ENCODE peak calls at places on chromosomes 7 and 10, in four cellular contexts. J, H, P and M are unnamed samples.

GRCh38 chr10:20686236-20686635 is 210.9 kb downstream of the NEBL start:
- DNase-seq in P (no peak), H (no peak), J (no peak), M (no peak)

GRCh38 chr7:42285383-42285824 is 48.4 kb upstream of the GLI3 start:
- DNase-seq in J (no peak), H (no peak), P (no peak), M (no peak)

GRCh38 chr7:133051066-133051465 is 30.8 kb downstream of the CHCHD3 start:
- DNase-seq in J (no peak), H (no peak), P (no peak), M (no peak)

GRCh38 chr7:2080069-2080405 is 152.7 kb downstream of the MAD1L1 start:
- DNase-seq in H (no peak), J (no peak), P (no peak), M (no peak)

GRCh38 chr10:124609698-124610097 is 134.5 kb downstream of the FAM53B start:
- DNase-seq in H (no peak), P (no peak), J (no peak), M (no peak)

GRCh38 chr10:105291571-105291970 is 650.5 kb downstream of the SORCS3 start:
- DNase-seq in P (no peak), J (no peak), H (no peak), M (no peak)

GRCh38 chr7:31791881-31792280 is 104.9 kb downstream of the PPP1R17 start:
- DNase-seq in J (no peak), P (no peak), H (no peak), M (no peak)

GRCh38 chr10:113006656-113007342 is 56.8 kb downstream of the TCF7L2 start:
- DNase-seq in J (no peak), H (no peak), P (no peak), M (no peak)

GRCh38 chr7:5695037-5695708 is 86.3 kb downstream of the RNF216 start:
- DNase-seq in H (peak; percentile 53), P (peak; percentile 88), J (no peak), M (no peak)

GRCh38 chr10:46327685-46328084 is 40.9 kb downstream of the ANTXRL start:
- DNase-seq in P (no peak), J (no peak), H (no peak), M (no peak)

GRCh38 chr7:16754869-16755317 is 1.3 kb downstream of the TSPAN13 start:
- DNase-seq in H (no peak), J (no peak), P (no peak), M (no peak)

GRCh38 chr10:119305860-119306513 is 98.6 kb downstream of the GRK5 start:
- DNase-seq in H (peak; percentile 72), P (peak; percentile 86), J (peak; percentile 75), M (peak; percentile 19)

GRCh38 chr10:119658274-119658673 is 7.1 kb downstream of the BAG3 start:
- DNase-seq in J (peak; percentile 73), H (peak; percentile 70), P (no peak), M (no peak)

GRCh38 chr10:107733328-107733727 is 568.8 kb upstream of the SORCS1 start:
- DNase-seq in J (no peak), H (no peak), P (no peak), M (no peak)

GRCh38 chr7:46738165-46738564 is 817.1 kb upstream of the IGFBP3 start:
- DNase-seq in P (no peak), J (no peak), H (no peak), M (no peak)

GRCh38 chr10:58457761-58458616 is 54.7 kb upstream of the BICC1 start:
- DNase-seq in H (peak; percentile 30), J (peak; percentile 68), P (no peak), M (no peak)

GRCh38 chr7:41481353-41481752 is 221.5 kb downstream of the INHBA start:
- DNase-seq in H (no peak), J (no peak), P (no peak), M (no peak)

GRCh38 chr10:122981066-122981464 is 864 bp downstream of the PSTK start:
- DNase-seq in P (no peak), H (no peak), J (no peak), M (no peak)

GRCh38 chr10:14513061-14513460 is 182.3 kb upstream of the FRMD4A start:
- DNase-seq in P (no peak), H (no peak), J (no peak), M (no peak)

GRCh38 chr10:102241037-102241443 is 272 bp downstream of the PITX3 start:
- DNase-seq in P (no peak), J (no peak), H (no peak), M (no peak)

GRCh38 chr7:82677493-82677892 is 233.9 kb upstream of the CACNA2D1 start:
- DNase-seq in P (no peak), H (peak; percentile 11), J (no peak), M (no peak)

GRCh38 chr10:72260215-72260587 is 13.5 kb upstream of the DDIT4 start:
- DNase-seq in J (no peak), H (peak; percentile 20), P (no peak), M (no peak)

GRCh38 chr10:72260588-72261322 is 13.0 kb upstream of the DDIT4 start:
- DNase-seq in P (peak; percentile 97), H (peak; percentile 90), J (peak; percentile 82), M (no peak)

GRCh38 chr10:72261323-72262018 is 12.3 kb upstream of the DDIT4 start:
- DNase-seq in H (peak; percentile 35), J (no peak), P (no peak), M (no peak)

GRCh38 chr10:72258617-72259016 is 15.1 kb upstream of the DDIT4 start:
- DNase-seq in H (no peak), J (no peak), P (no peak), M (no peak)

DNA sequence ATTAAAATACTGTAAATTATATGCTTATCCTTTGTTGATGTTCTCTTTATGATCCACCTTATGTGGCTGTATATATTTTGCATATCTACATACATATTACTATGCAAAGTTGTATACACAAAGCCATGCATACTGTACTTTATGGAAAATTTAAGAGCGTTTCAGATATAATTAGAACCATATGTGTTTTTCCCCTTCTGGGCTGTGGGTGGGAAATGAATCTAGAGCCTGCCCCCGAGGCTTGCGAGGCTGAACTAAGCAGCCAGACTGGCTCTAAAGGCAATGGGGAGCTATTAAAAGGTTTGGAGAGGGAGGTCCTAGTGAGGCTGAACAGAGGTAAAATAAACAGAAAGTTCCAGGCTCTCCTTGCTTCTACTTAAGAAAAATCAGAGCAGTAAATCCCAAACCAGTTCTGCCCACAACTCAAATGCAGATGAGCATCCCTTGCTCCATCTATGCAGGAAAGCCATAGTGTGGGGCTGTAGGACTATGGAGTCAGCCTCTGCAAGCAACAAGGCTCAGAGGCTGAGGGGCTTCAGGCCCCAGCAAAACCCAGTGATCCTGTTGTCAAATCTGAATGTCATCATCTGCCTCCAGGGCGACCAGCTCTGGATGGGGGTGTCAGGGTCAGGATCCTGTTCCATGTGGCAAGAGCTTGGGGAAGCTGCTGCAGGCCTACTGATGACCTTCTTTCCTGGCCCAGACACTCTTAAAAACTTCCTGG is 14.1 kb upstream of the DDIT4 start:
- DNase-seq in P (no peak), J (no peak), H (no peak), M (no peak)
- TF ChIP-seq POLR2A in P (no peak), J (no peak), H (no peak), M (no peak)

GRCh38 chr7:156640257-156640948 is at the start of gene RNF32:
- DNase-seq in J (peak; percentile 85), H (peak; percentile 98), P (peak; percentile 98), M (peak; percentile 63)
- TF ChIP-seq POLR2A in J (no peak), H (peak; percentile 76), P (no peak), M (no peak)

DNA sequence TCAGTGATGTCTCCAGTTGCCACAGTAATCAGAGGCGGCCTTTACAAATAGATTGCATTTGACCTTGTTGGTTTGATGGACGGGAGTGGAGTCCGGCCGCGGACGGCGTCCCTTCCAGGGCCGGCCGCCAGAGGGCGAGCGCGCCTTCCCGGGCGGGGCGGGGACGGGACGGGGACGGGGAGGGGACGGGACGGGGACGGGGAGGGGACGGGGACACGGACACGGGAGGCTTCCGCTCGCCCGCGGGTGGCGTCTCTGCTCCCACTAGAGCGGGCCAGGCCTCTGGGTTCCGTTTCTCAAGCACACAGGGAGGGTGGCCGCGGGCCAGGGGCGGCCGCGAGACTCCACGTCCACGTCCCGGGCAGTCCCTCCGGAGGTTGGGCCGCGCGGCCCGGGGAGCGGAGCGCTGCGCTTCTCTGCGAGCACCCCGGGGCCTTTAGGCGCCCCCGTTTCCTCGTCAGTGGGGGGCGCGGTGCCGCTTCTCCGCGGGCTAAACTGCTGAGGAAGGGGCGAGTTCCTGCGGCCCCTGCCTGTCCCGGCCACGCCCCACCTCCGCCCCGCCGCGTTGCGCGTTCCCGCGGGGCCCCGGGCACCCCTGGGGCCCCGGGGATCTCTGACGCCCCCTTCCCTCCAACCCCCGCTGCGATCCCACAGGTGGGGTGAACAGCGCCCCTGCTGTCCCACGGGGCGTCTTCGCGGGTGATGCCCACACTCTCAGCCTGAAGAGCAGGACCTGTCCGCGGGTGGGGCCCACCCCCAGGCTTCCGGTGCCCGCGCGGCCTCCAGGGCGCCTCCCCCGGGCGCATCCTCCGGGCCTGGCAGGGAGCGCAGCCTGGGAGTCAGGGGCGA is 84.2 kb upstream of the MKI67 start:
- DNase-seq in J (peak; percentile 31), H (peak; percentile 81), P (peak; percentile 96), M (no peak)
- TF ChIP-seq POLR2A in J (no peak), H (peak; percentile 51), P (no peak), M (no peak)

GRCh38 chr7:95436407-95436806 is 1.6 kb upstream of the PON2 start:
- DNase-seq in P (no peak), H (no peak), J (no peak), M (no peak)

GRCh38 chr7:95435422-95435780 is 573 bp upstream of the PON2 start:
- DNase-seq in J (no peak), P (peak; percentile 76), H (no peak), M (no peak)

GRCh38 chr7:95433129-95433528 is 1.7 kb downstream of the PON2 start:
- DNase-seq in H (no peak), P (no peak), J (no peak), M (no peak)

GRCh38 chr7:95433952-95434351 is 876 bp downstream of the PON2 start:
- DNase-seq in J (no peak), H (no peak), P (no peak), M (no peak)

DNA sequence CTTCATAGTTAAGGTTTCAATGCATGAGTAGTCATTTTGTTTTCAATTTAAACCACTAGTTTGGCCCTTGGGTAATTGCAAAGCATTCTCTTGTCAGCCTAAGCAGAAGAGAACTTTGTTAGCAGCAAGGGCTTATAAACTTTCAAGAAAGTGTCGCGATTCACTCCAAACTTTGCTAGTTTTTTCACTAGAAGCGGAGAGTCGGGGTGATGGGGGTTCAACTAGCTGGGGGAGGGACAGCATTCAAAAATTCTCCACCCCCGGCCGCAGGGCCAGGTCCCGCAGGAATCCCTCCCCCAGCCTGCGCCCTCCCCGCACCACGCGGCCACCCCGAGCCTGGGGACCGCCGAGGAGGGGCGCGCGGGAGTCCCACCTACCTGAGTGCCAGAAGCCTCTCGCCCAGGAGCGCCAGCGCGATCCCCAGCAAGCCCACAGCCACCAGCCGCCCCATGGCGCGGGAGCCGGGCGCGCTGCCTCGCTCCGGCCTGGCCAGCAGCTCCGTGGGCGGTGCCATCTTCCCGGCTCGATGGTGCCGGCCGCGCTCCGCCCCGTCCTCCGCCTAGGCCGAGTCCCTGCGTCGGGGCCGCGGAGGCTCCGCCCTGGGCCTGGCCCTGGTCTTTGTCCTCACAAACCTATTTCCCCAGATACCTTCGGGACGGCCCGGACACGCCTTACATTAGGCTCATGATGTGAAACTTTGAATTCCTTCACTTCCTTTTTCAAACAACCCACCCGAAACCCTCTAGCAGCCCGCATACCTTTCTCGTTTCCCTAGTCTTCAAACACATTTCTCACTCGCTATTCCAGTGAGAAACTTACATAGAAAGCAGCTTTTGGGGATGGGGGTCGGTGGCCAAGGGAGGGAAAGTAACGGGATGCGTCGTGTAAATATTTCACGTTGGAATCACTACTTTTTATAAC is at the start of gene PON2:
- DNase-seq in P (peak; percentile 92), J (peak; percentile 62), H (peak; percentile 88), M (no peak)
- TF ChIP-seq POLR2A in P (no peak), J (no peak), H (peak; percentile 69), M (no peak)

GRCh38 chr10:63630085-63630927 is 109.1 kb downstream of the REEP3 start:
- DNase-seq in H (peak; percentile 91), P (peak; percentile 94), J (peak; percentile 85), M (peak; percentile 38)
- TF ChIP-seq POLR2A in H (peak; percentile 75), P (no peak), J (no peak), M (peak; percentile 47)